ENCODE peak calls at places on chromosomes 16 and 17, in six cellular contexts. L is lower lobe of right lung; J is PC-9; A is mesendoderm; R is CD4-positive, CD25-positive, alpha-beta regulatory T cell; K is RWPE2. P is an unnamed sample.

GRCh38 chr16:8388684-8389083 is 201.6 kb downstream of the TMEM114 start:
- DNase-seq in K (no peak), R (no peak), L (no peak), J (no peak), A (no peak), P (no peak)

GRCh38 chr17:13114601-13115024 is 96.8 kb upstream of the ELAC2 start:
- DNase-seq in A (peak; percentile 72), J (no peak), R (no peak), L (no peak), K (no peak), P (no peak)

GRCh38 chr16:11783319-11784047 is 13.6 kb downstream of the ZC3H7A start:
- DNase-seq in L (no peak), A (no peak), K (no peak), R (peak; percentile 84), J (peak; percentile 27), P (peak; percentile 81)

GRCh38 chr17:79549111-79549915 is 61.5 kb downstream of the RBFOX3 start:
- DNase-seq in A (no peak), J (no peak), K (no peak), R (no peak), L (peak; percentile 36), P (no peak)

GRCh38 chr17:61179316-61179715 is 220.3 kb upstream of the TBX2 start:
- DNase-seq in R (no peak), J (no peak), K (no peak), L (no peak), A (no peak), P (no peak)

GRCh38 chr17:36901506-36901905 is 35.8 kb upstream of the LHX1 start:
- DNase-seq in A (peak; percentile 93), J (peak; percentile 64), R (no peak), L (no peak), K (no peak), P (no peak)

GRCh38 chr17:75854111-75854748 is 905 bp downstream of the WBP2 start:
- DNase-seq in A (peak; percentile 84), R (no peak), K (no peak), J (peak; percentile 52), L (no peak), P (no peak)

GRCh38 chr17:16945513-16946201 is 26.3 kb downstream of the TNFRSF13B start:
- DNase-seq in L (no peak), A (peak; percentile 88), K (no peak), R (no peak), J (no peak), P (no peak)

GRCh38 chr16:73000020-73000906 is 47.7 kb downstream of the ZFHX3 start:
- DNase-seq in K (peak; percentile 38), R (no peak), A (no peak), L (no peak), J (no peak), P (no peak)

GRCh38 chr16:14110728-14111251 is 39.7 kb downstream of the MRTFB start:
- DNase-seq in L (no peak), K (no peak), R (no peak), A (no peak), J (no peak), P (no peak)

GRCh38 chr17:59332890-59333377 is 1.5 kb downstream of the YPEL2 start:
- DNase-seq in L (peak; percentile 52), A (no peak), K (no peak), R (no peak), J (no peak), P (no peak)

DNA sequence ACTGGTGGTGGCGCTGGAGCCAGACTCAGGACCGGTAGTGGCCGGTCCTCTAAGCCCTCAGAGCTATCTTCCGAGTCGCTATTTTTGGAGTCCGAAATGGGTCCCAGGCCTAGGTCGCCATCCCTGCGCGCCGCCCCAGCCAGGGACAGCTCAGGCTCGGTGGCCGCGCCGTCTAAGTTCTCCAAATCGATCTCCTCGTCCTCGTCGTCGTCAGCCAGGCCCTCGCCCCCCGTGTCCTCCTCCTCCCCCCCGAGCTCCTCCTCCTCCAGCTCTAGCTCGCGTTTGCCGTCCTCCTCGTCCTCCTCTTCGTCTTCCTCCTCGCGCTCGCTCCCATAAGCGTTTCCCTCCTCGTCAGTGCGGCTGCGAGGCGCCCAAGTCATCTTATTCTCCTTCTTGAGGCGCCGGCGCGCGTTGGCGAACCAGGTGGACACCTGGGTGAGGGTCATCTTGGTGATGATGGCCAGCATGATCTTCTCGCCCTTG is 1.6 kb downstream of the IRX3 start:
- DNase-seq in R (no peak), A (peak; percentile 27), J (no peak), K (peak; percentile 63), L (no peak), P (no peak)
- H3K4me3 ChIP-seq in R (no peak overlapping the region), A (peak overlapping the region; percentile 91), J (peak overlapping the region; percentile 98), K (peak overlapping the region; percentile 88), L (peak overlapping the region; percentile 60), P (no peak overlapping the region)

GRCh38 chr16:4389051-4389955 is 17.7 kb downstream of the VASN start:
- DNase-seq in A (no peak), J (no peak), K (no peak), R (no peak), L (no peak), P (no peak)

GRCh38 chr16:4386951-4387565 is 15.4 kb downstream of the VASN start:
- DNase-seq in A (no peak), J (no peak), K (no peak), L (no peak), R (no peak), P (no peak)

GRCh38 chr16:4386452-4386813 is 14.8 kb downstream of the VASN start:
- DNase-seq in L (no peak), J (no peak), R (no peak), A (no peak), K (no peak), P (no peak)

GRCh38 chr16:4387769-4388168 is 16.1 kb downstream of the VASN start:
- DNase-seq in L (no peak), A (no peak), K (no peak), J (no peak), R (no peak), P (no peak)

DNA sequence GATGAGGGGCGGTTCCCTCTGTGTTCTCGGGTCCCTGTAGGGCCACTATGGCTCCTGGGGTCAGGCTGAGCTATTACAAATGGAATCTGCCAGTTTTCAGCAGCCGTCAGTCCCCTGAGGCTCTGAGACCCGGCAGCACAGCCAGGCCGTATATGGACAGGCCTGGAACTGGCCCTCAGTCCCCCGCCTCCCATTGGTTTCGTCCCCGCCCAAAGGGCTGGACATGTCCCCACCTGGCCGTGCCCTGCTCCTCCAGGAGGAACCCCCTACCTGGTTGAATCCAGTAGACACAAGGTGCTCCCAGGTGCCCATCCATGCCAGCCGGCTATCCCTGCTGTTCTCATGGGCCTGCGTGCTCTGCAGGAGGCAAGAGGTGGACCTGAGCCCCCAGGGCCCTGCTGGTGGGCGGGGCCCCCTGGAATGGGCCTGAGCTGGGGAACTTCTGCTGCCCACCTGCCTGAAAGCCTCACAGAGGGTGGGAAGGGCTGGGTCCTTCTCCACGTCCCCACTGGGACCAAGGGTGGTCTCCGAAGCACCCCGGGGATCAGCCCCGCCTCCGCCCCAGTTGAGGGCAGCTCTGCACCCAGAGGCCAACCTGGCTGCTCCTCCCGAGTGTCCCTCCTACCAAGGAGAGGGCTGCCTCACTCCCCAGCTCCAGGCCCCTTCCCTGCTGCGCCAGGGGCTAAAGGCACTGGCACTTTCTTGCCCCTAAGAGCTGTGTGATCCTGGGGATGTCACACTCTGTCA is 16.8 kb downstream of the VASN start:
- DNase-seq in A (peak; percentile 85), L (no peak), J (peak; percentile 92), R (no peak), K (no peak), P (no peak)
- H3K27me3 ChIP-seq in A (no peaks in the 10 kb centered on the region), L (no peaks in the 10 kb centered on the region), J (no peaks in the 10 kb centered on the region), R (no peaks in the 10 kb centered on the region), K (no peaks in the 10 kb centered on the region), P (no peaks in the 10 kb centered on the region)

DNA sequence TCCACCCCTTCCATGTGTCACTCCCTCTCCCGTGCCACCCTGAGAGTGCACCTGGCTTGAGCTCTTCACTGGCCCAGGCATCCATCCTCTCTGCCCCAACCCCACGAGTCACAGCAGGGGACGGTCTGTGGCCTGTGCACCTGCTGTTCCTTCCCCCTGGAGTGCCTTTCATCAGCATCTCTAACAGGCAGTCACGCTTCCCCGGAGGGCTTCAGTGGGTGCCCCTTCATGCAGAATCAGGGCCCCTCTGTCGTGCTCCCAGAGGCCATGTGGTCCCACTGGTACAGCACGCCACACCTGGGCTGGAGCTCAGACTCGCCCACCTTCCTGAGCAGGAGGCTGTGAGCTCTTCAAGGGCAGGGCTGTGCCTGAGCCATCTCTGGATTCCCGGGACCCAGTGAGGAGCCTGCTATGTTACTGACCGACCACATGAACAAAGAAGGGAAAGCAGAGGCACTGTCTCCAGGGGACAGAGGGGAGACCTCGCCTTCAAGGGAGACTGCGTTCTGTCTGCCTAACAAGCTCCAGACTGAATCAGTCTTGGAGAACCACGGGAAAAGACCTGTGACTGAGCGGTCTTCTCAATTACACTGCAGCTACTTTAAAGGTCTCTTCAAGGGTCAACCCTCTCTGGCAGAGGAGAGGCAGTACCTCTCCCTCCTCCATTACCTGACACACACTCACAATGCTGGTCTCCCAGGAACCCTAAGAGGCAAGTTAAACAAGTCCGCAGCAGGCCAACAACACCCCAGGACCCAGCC is 78.8 kb upstream of the DOC2B start:
- DNase-seq in K (peak; percentile 20), R (no peak), J (no peak), A (no peak), L (peak; percentile 20), P (no peak)
- H3K4me3 ChIP-seq in K (no peak overlapping the region), R (no peak overlapping the region), J (no peak overlapping the region), A (no peak overlapping the region), L (no peak overlapping the region), P (no peak overlapping the region)

DNA sequence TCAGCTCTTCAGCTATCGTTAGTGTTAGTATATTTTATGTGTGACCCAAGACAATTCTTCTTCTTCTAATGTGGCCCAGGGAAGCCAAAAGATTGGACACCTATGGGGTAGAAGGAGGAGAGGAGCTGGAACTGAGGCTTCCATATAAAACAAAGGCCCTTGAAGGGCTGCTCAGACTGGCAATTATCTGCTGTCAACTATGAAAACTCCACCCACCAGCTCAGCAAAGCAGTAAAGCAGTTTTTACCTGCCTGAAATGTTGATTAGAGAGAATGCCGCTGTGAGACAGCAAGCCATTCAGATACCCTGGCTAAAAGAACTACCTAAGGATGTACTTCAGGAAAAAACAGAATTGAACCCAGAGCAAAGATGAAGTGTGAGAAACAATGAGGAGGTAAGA is 45.9 kb upstream of the GNAO1 start:
- DNase-seq in J (no peak), R (no peak), K (no peak), L (no peak), A (peak; percentile 60), P (no peak)
- H3K27me3 ChIP-seq in J (no peaks in the 10 kb centered on the region), R (peaks cover 9% of the 10 kb centered on the region), K (peaks cover 53% of the 10 kb centered on the region), L (no peaks in the 10 kb centered on the region), A (no peaks in the 10 kb centered on the region), P (no peaks in the 10 kb centered on the region)

GRCh38 chr17:82036634-82037112 is 824 bp downstream of the DCXR start:
- DNase-seq in J (no peak), K (no peak), R (peak; percentile 38), L (no peak), A (no peak), P (no peak)

GRCh38 chr17:82039695-82040299 is 2.3 kb upstream of the DCXR start:
- DNase-seq in K (no peak), J (no peak), R (no peak), L (no peak), A (no peak), P (no peak)

GRCh38 chr17:82035956-82036633 is 1.4 kb downstream of the DCXR start:
- DNase-seq in A (no peak), L (no peak), R (no peak), K (no peak), J (no peak), P (no peak)

GRCh38 chr17:82037113-82037888 is at the start of gene DCXR:
- DNase-seq in R (peak; percentile 96), K (peak; percentile 99), J (peak; percentile 98), L (peak; percentile 98), A (peak; percentile 98), P (peak; percentile 95)

DNA sequence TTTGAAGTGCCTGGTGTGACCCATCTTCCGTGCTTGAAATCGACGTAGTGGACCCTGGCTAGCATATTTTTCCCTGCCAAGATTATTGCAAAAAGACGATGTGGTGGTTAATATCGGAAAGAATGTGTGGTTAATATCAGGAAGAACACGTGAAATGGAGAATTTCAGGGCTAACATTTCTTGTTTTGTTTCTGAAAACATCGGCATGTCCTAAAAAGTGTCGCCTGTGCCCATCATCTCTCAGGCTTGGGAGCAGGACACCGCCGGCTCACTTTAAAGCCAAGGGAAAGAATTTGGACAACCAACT is 345 bp upstream of the DCXR start:
- DNase-seq in L (no peak), K (no peak), A (no peak), R (no peak), J (no peak), P (no peak)
- H3K4me3 ChIP-seq in L (peak overlapping the region; percentile 76), K (peak overlapping the region; percentile 65), A (no peak overlapping the region), R (peak overlapping the region; percentile 78), J (peak overlapping the region; percentile 66), P (peak overlapping the region; percentile 65)